ENCODE peak calls at places on chromosomes 5 and 9, in four cellular contexts. One of them, this sample, is unnamed.

GRCh38 chr9:128901822-128902221 is 19.0 kb upstream of the PHYHD1 start:
- DNase-seq in stimulated activated CD4-positive, alpha-beta T cell treated with anti-CD3 and anti-CD28 coated beads, Interleukin-12 subunit alpha, Interleukin-12 subunit beta, amount 100 ng/mL, for 48 hours: no peak
- DNase-seq in GM12891: no peak
- DNase-seq in activated CD8-positive, alpha-beta T cell treated with anti-CD3 and anti-CD28 coated beads, Interleukin-2, amount 10 ng/mL, durations not matched to agents 7 days and 5 days: no peak
- DNase-seq in this sample: no peak

GRCh38 chr5:8229551-8229950 is 360.6 kb downstream of the MTRR start:
- DNase-seq in stimulated activated CD4-positive, alpha-beta T cell treated with anti-CD3 and anti-CD28 coated beads, Interleukin-12 subunit alpha, Interleukin-12 subunit beta, amount 100 ng/mL, for 48 hours: no peak
- DNase-seq in GM12891: no peak
- DNase-seq in activated CD8-positive, alpha-beta T cell treated with anti-CD3 and anti-CD28 coated beads, Interleukin-2, amount 10 ng/mL, durations not matched to agents 7 days and 5 days: no peak
- DNase-seq in this sample: no peak

GRCh38 chr9:113876806-113877236 is 712 bp downstream of the ZNF618 start:
- DNase-seq in stimulated activated CD4-positive, alpha-beta T cell treated with anti-CD3 and anti-CD28 coated beads, Interleukin-12 subunit alpha, Interleukin-12 subunit beta, amount 100 ng/mL, for 48 hours: no peak
- DNase-seq in GM12891: no peak
- DNase-seq in activated CD8-positive, alpha-beta T cell treated with anti-CD3 and anti-CD28 coated beads, Interleukin-2, amount 10 ng/mL, durations not matched to agents 7 days and 5 days: no peak
- DNase-seq in this sample: no peak

GRCh38 chr5:135843571-135844337 is 9.3 kb downstream of the SLC25A48 start:
- DNase-seq in stimulated activated CD4-positive, alpha-beta T cell treated with anti-CD3 and anti-CD28 coated beads, Interleukin-12 subunit alpha, Interleukin-12 subunit beta, amount 100 ng/mL, for 48 hours: no peak
- DNase-seq in GM12891: no peak
- DNase-seq in activated CD8-positive, alpha-beta T cell treated with anti-CD3 and anti-CD28 coated beads, Interleukin-2, amount 10 ng/mL, durations not matched to agents 7 days and 5 days: no peak
- DNase-seq in this sample: no peak

GRCh38 chr5:9781275-9781674 is 151.1 kb upstream of the TAS2R1 start:
- DNase-seq in stimulated activated CD4-positive, alpha-beta T cell treated with anti-CD3 and anti-CD28 coated beads, Interleukin-12 subunit alpha, Interleukin-12 subunit beta, amount 100 ng/mL, for 48 hours: no peak
- DNase-seq in GM12891: no peak
- DNase-seq in activated CD8-positive, alpha-beta T cell treated with anti-CD3 and anti-CD28 coated beads, Interleukin-2, amount 10 ng/mL, durations not matched to agents 7 days and 5 days: no peak
- DNase-seq in this sample: no peak

GRCh38 chr9:37529111-37529510 is 43.4 kb downstream of the POLR1E start:
- DNase-seq in stimulated activated CD4-positive, alpha-beta T cell treated with anti-CD3 and anti-CD28 coated beads, Interleukin-12 subunit alpha, Interleukin-12 subunit beta, amount 100 ng/mL, for 48 hours: peak
- DNase-seq in GM12891: peak
- DNase-seq in activated CD8-positive, alpha-beta T cell treated with anti-CD3 and anti-CD28 coated beads, Interleukin-2, amount 10 ng/mL, durations not matched to agents 7 days and 5 days: peak
- DNase-seq in this sample: no peak

GRCh38 chr5:154575869-154576806 is 98.1 kb upstream of the HAND1 start:
- DNase-seq in stimulated activated CD4-positive, alpha-beta T cell treated with anti-CD3 and anti-CD28 coated beads, Interleukin-12 subunit alpha, Interleukin-12 subunit beta, amount 100 ng/mL, for 48 hours: no peak
- DNase-seq in GM12891: peak
- DNase-seq in activated CD8-positive, alpha-beta T cell treated with anti-CD3 and anti-CD28 coated beads, Interleukin-2, amount 10 ng/mL, durations not matched to agents 7 days and 5 days: no peak
- DNase-seq in this sample: no peak

GRCh38 chr5:39072915-39073758 is 1.1 kb downstream of the RICTOR start:
- DNase-seq in stimulated activated CD4-positive, alpha-beta T cell treated with anti-CD3 and anti-CD28 coated beads, Interleukin-12 subunit alpha, Interleukin-12 subunit beta, amount 100 ng/mL, for 48 hours: peak
- DNase-seq in GM12891: peak
- DNase-seq in activated CD8-positive, alpha-beta T cell treated with anti-CD3 and anti-CD28 coated beads, Interleukin-2, amount 10 ng/mL, durations not matched to agents 7 days and 5 days: peak
- DNase-seq in this sample: peak

GRCh38 chr9:4096121-4096520 is 203.7 kb downstream of the GLIS3 start:
- DNase-seq in stimulated activated CD4-positive, alpha-beta T cell treated with anti-CD3 and anti-CD28 coated beads, Interleukin-12 subunit alpha, Interleukin-12 subunit beta, amount 100 ng/mL, for 48 hours: no peak
- DNase-seq in GM12891: no peak
- DNase-seq in activated CD8-positive, alpha-beta T cell treated with anti-CD3 and anti-CD28 coated beads, Interleukin-2, amount 10 ng/mL, durations not matched to agents 7 days and 5 days: no peak
- DNase-seq in this sample: no peak

GRCh38 chr5:93821892-93822291 is 80.5 kb upstream of the POU5F2 start:
- DNase-seq in stimulated activated CD4-positive, alpha-beta T cell treated with anti-CD3 and anti-CD28 coated beads, Interleukin-12 subunit alpha, Interleukin-12 subunit beta, amount 100 ng/mL, for 48 hours: no peak
- DNase-seq in GM12891: no peak
- DNase-seq in activated CD8-positive, alpha-beta T cell treated with anti-CD3 and anti-CD28 coated beads, Interleukin-2, amount 10 ng/mL, durations not matched to agents 7 days and 5 days: no peak
- DNase-seq in this sample: no peak

GRCh38 chr9:134536101-134536900 is 105.3 kb upstream of the COL5A1 start:
- DNase-seq in stimulated activated CD4-positive, alpha-beta T cell treated with anti-CD3 and anti-CD28 coated beads, Interleukin-12 subunit alpha, Interleukin-12 subunit beta, amount 100 ng/mL, for 48 hours: no peak
- DNase-seq in GM12891: no peak
- DNase-seq in activated CD8-positive, alpha-beta T cell treated with anti-CD3 and anti-CD28 coated beads, Interleukin-2, amount 10 ng/mL, durations not matched to agents 7 days and 5 days: no peak
- DNase-seq in this sample: no peak

GRCh38 chr5:160061770-160062169 is 52.8 kb downstream of the TTC1 start:
- DNase-seq in stimulated activated CD4-positive, alpha-beta T cell treated with anti-CD3 and anti-CD28 coated beads, Interleukin-12 subunit alpha, Interleukin-12 subunit beta, amount 100 ng/mL, for 48 hours: no peak
- DNase-seq in GM12891: no peak
- DNase-seq in activated CD8-positive, alpha-beta T cell treated with anti-CD3 and anti-CD28 coated beads, Interleukin-2, amount 10 ng/mL, durations not matched to agents 7 days and 5 days: no peak
- DNase-seq in this sample: no peak

GRCh38 chr9:23769307-23769935 is 56.6 kb downstream of the ELAVL2 start:
- DNase-seq in stimulated activated CD4-positive, alpha-beta T cell treated with anti-CD3 and anti-CD28 coated beads, Interleukin-12 subunit alpha, Interleukin-12 subunit beta, amount 100 ng/mL, for 48 hours: no peak
- DNase-seq in GM12891: no peak
- DNase-seq in activated CD8-positive, alpha-beta T cell treated with anti-CD3 and anti-CD28 coated beads, Interleukin-2, amount 10 ng/mL, durations not matched to agents 7 days and 5 days: no peak
- DNase-seq in this sample: no peak

GRCh38 chr5:141493500-141494422 is 4.9 kb downstream of the PCDHGC5 start:
- DNase-seq in stimulated activated CD4-positive, alpha-beta T cell treated with anti-CD3 and anti-CD28 coated beads, Interleukin-12 subunit alpha, Interleukin-12 subunit beta, amount 100 ng/mL, for 48 hours: no peak
- DNase-seq in GM12891: no peak
- DNase-seq in activated CD8-positive, alpha-beta T cell treated with anti-CD3 and anti-CD28 coated beads, Interleukin-2, amount 10 ng/mL, durations not matched to agents 7 days and 5 days: no peak
- DNase-seq in this sample: no peak

GRCh38 chr5:66807743-66808142 is 211.6 kb downstream of the MAST4 start:
- DNase-seq in stimulated activated CD4-positive, alpha-beta T cell treated with anti-CD3 and anti-CD28 coated beads, Interleukin-12 subunit alpha, Interleukin-12 subunit beta, amount 100 ng/mL, for 48 hours: no peak
- DNase-seq in GM12891: no peak
- DNase-seq in activated CD8-positive, alpha-beta T cell treated with anti-CD3 and anti-CD28 coated beads, Interleukin-2, amount 10 ng/mL, durations not matched to agents 7 days and 5 days: no peak
- DNase-seq in this sample: no peak

GRCh38 chr5:5405441-5405840 is 17.0 kb upstream of the ICE1 start:
- DNase-seq in stimulated activated CD4-positive, alpha-beta T cell treated with anti-CD3 and anti-CD28 coated beads, Interleukin-12 subunit alpha, Interleukin-12 subunit beta, amount 100 ng/mL, for 48 hours: no peak
- DNase-seq in GM12891: no peak
- DNase-seq in activated CD8-positive, alpha-beta T cell treated with anti-CD3 and anti-CD28 coated beads, Interleukin-2, amount 10 ng/mL, durations not matched to agents 7 days and 5 days: no peak
- DNase-seq in this sample: no peak

GRCh38 chr9:93094294-93095204 is 1.5 kb upstream of the CARD19 start:
- DNase-seq in stimulated activated CD4-positive, alpha-beta T cell treated with anti-CD3 and anti-CD28 coated beads, Interleukin-12 subunit alpha, Interleukin-12 subunit beta, amount 100 ng/mL, for 48 hours: no peak
- DNase-seq in GM12891: no peak
- DNase-seq in activated CD8-positive, alpha-beta T cell treated with anti-CD3 and anti-CD28 coated beads, Interleukin-2, amount 10 ng/mL, durations not matched to agents 7 days and 5 days: peak
- DNase-seq in this sample: peak

GRCh38 chr9:89955144-89955543 is 350.3 kb downstream of the GADD45G start:
- DNase-seq in stimulated activated CD4-positive, alpha-beta T cell treated with anti-CD3 and anti-CD28 coated beads, Interleukin-12 subunit alpha, Interleukin-12 subunit beta, amount 100 ng/mL, for 48 hours: no peak
- DNase-seq in GM12891: no peak
- DNase-seq in activated CD8-positive, alpha-beta T cell treated with anti-CD3 and anti-CD28 coated beads, Interleukin-2, amount 10 ng/mL, durations not matched to agents 7 days and 5 days: no peak
- DNase-seq in this sample: no peak

GRCh38 chr5:43702293-43702692 is 99.3 kb downstream of the NNT start:
- DNase-seq in stimulated activated CD4-positive, alpha-beta T cell treated with anti-CD3 and anti-CD28 coated beads, Interleukin-12 subunit alpha, Interleukin-12 subunit beta, amount 100 ng/mL, for 48 hours: no peak
- DNase-seq in GM12891: no peak
- DNase-seq in activated CD8-positive, alpha-beta T cell treated with anti-CD3 and anti-CD28 coated beads, Interleukin-2, amount 10 ng/mL, durations not matched to agents 7 days and 5 days: no peak
- DNase-seq in this sample: no peak

GRCh38 chr5:31702709-31703108 is 63.8 kb downstream of the PDZD2 start:
- DNase-seq in stimulated activated CD4-positive, alpha-beta T cell treated with anti-CD3 and anti-CD28 coated beads, Interleukin-12 subunit alpha, Interleukin-12 subunit beta, amount 100 ng/mL, for 48 hours: no peak
- DNase-seq in GM12891: no peak
- DNase-seq in activated CD8-positive, alpha-beta T cell treated with anti-CD3 and anti-CD28 coated beads, Interleukin-2, amount 10 ng/mL, durations not matched to agents 7 days and 5 days: no peak
- DNase-seq in this sample: no peak

GRCh38 chr9:114972510-114972909 is 42.1 kb upstream of the TNFSF8 start:
- DNase-seq in stimulated activated CD4-positive, alpha-beta T cell treated with anti-CD3 and anti-CD28 coated beads, Interleukin-12 subunit alpha, Interleukin-12 subunit beta, amount 100 ng/mL, for 48 hours: no peak
- DNase-seq in GM12891: no peak
- DNase-seq in activated CD8-positive, alpha-beta T cell treated with anti-CD3 and anti-CD28 coated beads, Interleukin-2, amount 10 ng/mL, durations not matched to agents 7 days and 5 days: no peak
- DNase-seq in this sample: no peak

GRCh38 chr9:110040788-110041187 is 167.2 kb downstream of the C9orf152 start:
- DNase-seq in stimulated activated CD4-positive, alpha-beta T cell treated with anti-CD3 and anti-CD28 coated beads, Interleukin-12 subunit alpha, Interleukin-12 subunit beta, amount 100 ng/mL, for 48 hours: no peak
- DNase-seq in GM12891: no peak
- DNase-seq in activated CD8-positive, alpha-beta T cell treated with anti-CD3 and anti-CD28 coated beads, Interleukin-2, amount 10 ng/mL, durations not matched to agents 7 days and 5 days: no peak
- DNase-seq in this sample: no peak

GRCh38 chr9:27340876-27341540 is 44.1 kb upstream of the EQTN start:
- DNase-seq in stimulated activated CD4-positive, alpha-beta T cell treated with anti-CD3 and anti-CD28 coated beads, Interleukin-12 subunit alpha, Interleukin-12 subunit beta, amount 100 ng/mL, for 48 hours: no peak
- DNase-seq in GM12891: no peak
- DNase-seq in activated CD8-positive, alpha-beta T cell treated with anti-CD3 and anti-CD28 coated beads, Interleukin-2, amount 10 ng/mL, durations not matched to agents 7 days and 5 days: no peak
- DNase-seq in this sample: no peak

GRCh38 chr9:3277200-3277599 is 248.6 kb downstream of the RFX3 start:
- DNase-seq in stimulated activated CD4-positive, alpha-beta T cell treated with anti-CD3 and anti-CD28 coated beads, Interleukin-12 subunit alpha, Interleukin-12 subunit beta, amount 100 ng/mL, for 48 hours: no peak
- DNase-seq in GM12891: no peak
- DNase-seq in activated CD8-positive, alpha-beta T cell treated with anti-CD3 and anti-CD28 coated beads, Interleukin-2, amount 10 ng/mL, durations not matched to agents 7 days and 5 days: no peak
- DNase-seq in this sample: peak

GRCh38 chr5:150143725-150144058 is 12.0 kb downstream of the PDGFRB start:
- DNase-seq in stimulated activated CD4-positive, alpha-beta T cell treated with anti-CD3 and anti-CD28 coated beads, Interleukin-12 subunit alpha, Interleukin-12 subunit beta, amount 100 ng/mL, for 48 hours: no peak
- DNase-seq in GM12891: no peak
- DNase-seq in activated CD8-positive, alpha-beta T cell treated with anti-CD3 and anti-CD28 coated beads, Interleukin-2, amount 10 ng/mL, durations not matched to agents 7 days and 5 days: no peak
- DNase-seq in this sample: no peak